ENCODE peak calls at places on chromosomes 3 and 15, in five cellular contexts. C is IMR-90, M is mesendoderm, P is H9, Z is neuronal stem cell. J is an unnamed sample.

GRCh38 chr3:24119321-24119751 is 174.2 kb downstream of the NR1D2 start:
- DNase-seq in M (no peak), P (no peak), C (peak), Z (no peak), J (peak)

GRCh38 chr15:92142242-92143232 is 251.1 kb upstream of the ST8SIA2 start:
- DNase-seq in C (no peak), M (no peak), P (peak), Z (no peak), J (no peak)

GRCh38 chr3:154642066-154642619 is 212.2 kb upstream of the GPR149 start:
- DNase-seq in Z (no peak), C (no peak), P (no peak), M (no peak), J (no peak)

GRCh38 chr3:150495149-150495548 is 51.1 kb downstream of the SERP1 start:
- DNase-seq in M (no peak), Z (no peak), C (peak), P (no peak), J (no peak)

GRCh38 chr15:39478996-39479395 is 101.9 kb upstream of the THBS1 start:
- DNase-seq in M (no peak), P (no peak), Z (no peak), C (no peak), J (no peak)

GRCh38 chr3:179613807-179614206 is 9.2 kb downstream of the NDUFB5 start:
- DNase-seq in M (peak), P (no peak), C (peak), Z (no peak), J (peak)

GRCh38 chr15:32737246-32737757 is 19.5 kb downstream of the GREM1 start:
- DNase-seq in M (no peak), Z (no peak), C (peak), P (no peak), J (no peak)

GRCh38 chr3:52519445-52520140 is 14.1 kb downstream of the NT5DC2 start:
- DNase-seq in M (no peak), Z (no peak), C (no peak), P (no peak), J (no peak)

GRCh38 chr3:159080821-159081220 is 279.0 kb downstream of the MFSD1 start:
- DNase-seq in Z (no peak), P (no peak), M (no peak), C (no peak), J (no peak)
- H3K23ac ChIP-seq in Z (no peak), P (no peak), M (no peak), C (no peak), J (no peak)

GRCh38 chr15:67010898-67011619 is 54.3 kb upstream of the SMAD3 start:
- DNase-seq in Z (no peak), M (peak), C (peak), P (peak), J (peak)
- H3K18ac ChIP-seq in Z (no peak), M (no peak), C (no peak), P (no peak), J (no peak)

DNA sequence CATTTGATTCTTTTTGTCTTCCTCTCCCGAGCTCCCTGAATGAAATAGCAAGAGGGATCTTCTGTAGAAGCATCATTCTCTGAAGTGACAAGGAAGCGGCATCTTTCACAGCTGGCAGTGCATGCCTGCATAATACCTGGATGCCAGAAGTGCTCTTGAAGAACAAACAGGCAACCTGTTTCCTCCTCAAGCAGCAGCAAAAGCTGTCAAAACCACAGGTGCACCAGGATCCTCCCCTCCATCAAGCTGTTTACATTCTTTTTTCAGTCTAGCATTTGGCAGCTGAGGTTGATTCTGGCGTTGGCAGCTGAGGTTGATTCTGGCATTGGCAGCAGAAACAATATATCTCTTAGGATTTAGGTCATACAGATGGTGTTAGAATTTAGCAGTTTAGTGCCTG is 979.0 kb downstream of the TUSC7 start:
- DNase-seq in P (peak), C (no peak), Z (no peak), M (no peak), J (no peak)
- H3K4me2 ChIP-seq in P (no peak), C (no peak), Z (no peak), M (no peak), J (no peak)

DNA sequence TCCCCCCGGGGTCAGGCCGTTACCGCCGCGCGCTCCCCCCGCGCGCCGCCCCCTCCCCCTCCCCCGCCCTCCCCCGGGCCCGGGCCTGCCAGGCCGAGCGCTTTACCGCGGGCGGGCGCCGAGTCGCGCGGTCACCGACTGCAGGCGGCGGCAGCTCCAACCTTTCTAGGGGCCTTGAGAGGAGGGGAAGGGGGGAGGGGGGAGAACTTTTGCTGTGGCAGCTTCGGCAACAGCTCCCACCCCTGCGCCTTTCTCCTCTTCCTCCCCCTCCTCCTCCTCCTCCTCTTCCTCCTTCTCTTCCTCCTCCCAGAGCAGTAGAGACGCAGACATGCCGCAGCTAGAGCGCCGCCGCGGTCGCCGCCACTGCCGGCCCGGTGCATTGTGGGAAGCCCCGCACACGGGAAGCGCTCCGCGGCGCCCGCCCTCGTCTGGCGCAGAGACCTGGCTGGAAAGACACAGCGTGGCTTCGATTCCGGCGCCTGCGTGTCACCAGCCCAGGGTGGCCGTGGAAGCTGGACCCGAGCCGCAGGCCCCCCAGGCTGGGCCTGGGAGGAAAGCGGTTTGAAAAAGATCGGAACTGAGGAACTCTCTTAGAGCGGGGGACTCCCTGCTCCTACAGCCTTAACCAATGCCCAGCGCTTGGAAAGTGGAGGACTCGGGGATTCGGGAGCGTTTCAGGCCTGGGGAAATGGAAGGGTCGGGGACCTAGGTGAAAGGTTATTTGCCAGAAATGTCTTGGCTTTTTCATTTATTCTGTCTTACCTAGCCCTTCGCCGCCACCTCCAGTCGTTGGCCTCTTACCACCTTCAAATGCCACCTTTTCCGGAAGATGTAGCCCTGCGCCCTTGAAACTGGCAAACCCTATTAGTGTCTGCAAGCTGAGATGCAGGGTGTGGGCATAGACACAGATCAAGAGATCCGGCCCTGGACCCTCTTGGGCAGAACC is at the start of gene ZNF148:
- DNase-seq in Z (peak), P (peak), M (peak), C (peak), J (peak)
- H3K23ac ChIP-seq in Z (peak), P (no peak), M (peak), C (peak), J (no peak)

DNA sequence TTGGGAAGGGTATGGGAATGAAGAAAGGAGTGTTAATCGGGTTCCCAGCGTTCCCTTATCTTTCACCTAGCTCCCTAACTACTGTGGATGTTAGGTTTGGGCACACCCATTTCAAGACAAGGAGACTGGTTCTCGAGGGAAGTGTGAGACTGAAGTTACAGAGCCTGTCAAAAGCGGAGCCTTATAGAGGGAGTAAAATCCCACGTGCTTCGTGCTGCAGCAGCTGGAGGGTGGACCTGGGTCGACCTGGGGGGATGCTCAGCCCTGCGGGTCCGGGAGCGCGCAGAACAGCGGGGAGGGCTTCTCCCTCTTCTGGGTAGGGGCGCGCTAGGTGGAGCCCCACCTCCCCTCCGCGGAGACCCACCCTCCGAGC is 314 bp upstream of the TMED3 start:
- DNase-seq in C (peak), M (peak), Z (no peak), P (no peak), J (peak)
- H3K18ac ChIP-seq in C (no peak), M (no peak), Z (peak), P (no peak), J (no peak)

DNA sequence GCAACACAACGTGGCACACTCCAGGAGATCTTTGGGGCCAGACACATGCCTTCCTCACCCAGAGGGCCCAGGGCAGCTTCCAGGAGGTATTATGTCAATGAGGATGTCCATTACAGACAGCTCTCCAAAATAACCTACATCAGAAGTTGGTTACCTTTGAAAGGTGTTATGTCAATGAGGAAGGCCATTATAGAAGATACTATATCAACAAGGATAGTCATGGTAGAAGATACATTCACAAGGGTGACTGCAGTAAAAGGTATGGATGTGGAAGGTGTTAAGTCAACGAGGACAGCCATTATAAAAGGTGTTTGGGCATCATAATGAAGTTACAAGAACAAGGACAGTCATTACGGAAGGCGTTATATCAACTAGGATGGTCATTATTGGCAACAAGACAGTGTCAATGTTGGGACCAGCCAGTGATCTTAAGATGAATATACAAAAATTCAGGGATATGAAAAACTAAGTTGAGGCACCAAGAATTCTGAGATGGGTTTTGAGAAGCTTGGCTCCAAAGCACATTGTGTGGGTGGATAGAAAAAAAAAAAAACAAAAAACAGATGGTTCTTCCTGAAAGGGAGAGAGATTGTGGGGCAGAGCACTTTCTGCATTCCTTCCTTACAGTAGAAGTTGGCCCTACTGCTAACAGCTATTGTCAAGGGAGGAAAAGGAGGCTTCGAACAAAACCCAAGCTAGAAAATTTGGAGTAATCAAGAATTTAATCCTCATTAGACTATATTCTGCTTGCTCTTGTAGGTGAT is 11.2 kb downstream of the CDCP1 start:
- DNase-seq in C (peak), P (no peak), Z (no peak), M (no peak), J (no peak)
- H3K4me2 ChIP-seq in C (no peak), P (no peak), Z (no peak), M (no peak), J (no peak)

GRCh38 chr15:70762469-70763119 is 764 bp downstream of the UACA start:
- DNase-seq in Z (peak), C (peak), P (peak), M (peak), J (no peak)
- H3K23ac ChIP-seq in Z (peak), C (peak), P (no peak), M (peak), J (no peak)

J was measured in trophoblast cell.